ENCODE peak calls at places on chromosomes 1 and 21, in ten cellular contexts. One of them, this sample, is unnamed.
A peak's percentile ranks its signal among the peaks of the same experiment; 100 is the strongest.

GRCh38 chr1:19483261-19483660 is 2.1 kb downstream of the CAPZB start:
- DNase-seq in testis: no peak
- DNase-seq in psoas muscle: no peak
- DNase-seq in left lung: no peak
- DNase-seq in lower lobe of right lung: no peak
- DNase-seq in NT2/D1: no peak
- DNase-seq in trophoblast cell: no peak
- DNase-seq in thoracic aorta: no peak
- DNase-seq in neural progenitor cell: no peak
- DNase-seq in mesenchymal stem cell: no peak
- DNase-seq in this sample: no peak

GRCh38 chr21:33302796-33303195 is 22.0 kb upstream of the IFNAR1 start:
- DNase-seq in testis: no peak
- DNase-seq in psoas muscle: no peak
- DNase-seq in left lung: no peak
- DNase-seq in lower lobe of right lung: no peak
- DNase-seq in NT2/D1: no peak
- DNase-seq in trophoblast cell: peak; percentile 46
- DNase-seq in thoracic aorta: no peak
- DNase-seq in neural progenitor cell: no peak
- DNase-seq in mesenchymal stem cell: no peak
- DNase-seq in this sample: no peak

GRCh38 chr1:201259476-201260235 is 23.6 kb upstream of the PKP1 start:
- DNase-seq in testis: no peak
- DNase-seq in psoas muscle: no peak
- DNase-seq in left lung: no peak
- DNase-seq in lower lobe of right lung: no peak
- DNase-seq in NT2/D1: no peak
- DNase-seq in trophoblast cell: no peak
- DNase-seq in thoracic aorta: no peak
- DNase-seq in neural progenitor cell: peak; percentile 27
- DNase-seq in mesenchymal stem cell: no peak
- DNase-seq in this sample: no peak

GRCh38 chr1:2248127-2248826 is 20.2 kb downstream of the SKI start:
- DNase-seq in testis: no peak
- DNase-seq in psoas muscle: peak; percentile 19
- DNase-seq in left lung: no peak
- DNase-seq in lower lobe of right lung: peak; percentile 76
- DNase-seq in NT2/D1: peak; percentile 93
- DNase-seq in trophoblast cell: no peak
- DNase-seq in thoracic aorta: no peak
- DNase-seq in neural progenitor cell: peak; percentile 94
- DNase-seq in mesenchymal stem cell: no peak
- DNase-seq in this sample: no peak

GRCh38 chr1:211393203-211393602 is 66.6 kb downstream of the TRAF5 start:
- DNase-seq in testis: no peak
- DNase-seq in psoas muscle: no peak
- DNase-seq in left lung: no peak
- DNase-seq in lower lobe of right lung: no peak
- DNase-seq in NT2/D1: no peak
- DNase-seq in trophoblast cell: no peak
- DNase-seq in thoracic aorta: no peak
- DNase-seq in neural progenitor cell: no peak
- DNase-seq in mesenchymal stem cell: no peak
- DNase-seq in this sample: no peak

GRCh38 chr1:230274254-230274653 is 151.9 kb downstream of the PGBD5 start:
- DNase-seq in testis: no peak
- DNase-seq in psoas muscle: no peak
- DNase-seq in left lung: no peak
- DNase-seq in lower lobe of right lung: peak; percentile 39
- DNase-seq in NT2/D1: no peak
- DNase-seq in trophoblast cell: no peak
- DNase-seq in thoracic aorta: no peak
- DNase-seq in neural progenitor cell: no peak
- DNase-seq in mesenchymal stem cell: no peak
- DNase-seq in this sample: no peak

GRCh38 chr21:31103163-31103562 is 64.9 kb upstream of the KRTAP19-8 start:
- DNase-seq in testis: no peak
- DNase-seq in psoas muscle: no peak
- DNase-seq in left lung: no peak
- DNase-seq in lower lobe of right lung: no peak
- DNase-seq in NT2/D1: no peak
- DNase-seq in trophoblast cell: peak; percentile 79
- DNase-seq in thoracic aorta: no peak
- DNase-seq in neural progenitor cell: no peak
- DNase-seq in mesenchymal stem cell: no peak
- DNase-seq in this sample: no peak

GRCh38 chr1:24386241-24386640 is 27.3 kb downstream of the STPG1 start:
- DNase-seq in testis: no peak
- DNase-seq in psoas muscle: no peak
- DNase-seq in left lung: peak; percentile 54
- DNase-seq in lower lobe of right lung: no peak
- DNase-seq in NT2/D1: no peak
- DNase-seq in trophoblast cell: peak; percentile 24
- DNase-seq in thoracic aorta: no peak
- DNase-seq in neural progenitor cell: no peak
- DNase-seq in mesenchymal stem cell: no peak
- DNase-seq in this sample: no peak

GRCh38 chr1:180230416-180230790 is 339 bp downstream of the LHX4 start:
- DNase-seq in testis: no peak
- DNase-seq in psoas muscle: no peak
- DNase-seq in left lung: no peak
- DNase-seq in lower lobe of right lung: no peak
- DNase-seq in NT2/D1: no peak
- DNase-seq in trophoblast cell: no peak
- DNase-seq in thoracic aorta: no peak
- DNase-seq in neural progenitor cell: peak; percentile 65
- DNase-seq in mesenchymal stem cell: no peak
- DNase-seq in this sample: no peak

GRCh38 chr1:180232521-180233043 is 2.5 kb downstream of the LHX4 start:
- DNase-seq in testis: no peak
- DNase-seq in psoas muscle: no peak
- DNase-seq in left lung: no peak
- DNase-seq in lower lobe of right lung: no peak
- DNase-seq in NT2/D1: no peak
- DNase-seq in trophoblast cell: no peak
- DNase-seq in thoracic aorta: no peak
- DNase-seq in neural progenitor cell: no peak
- DNase-seq in mesenchymal stem cell: no peak
- DNase-seq in this sample: no peak

GRCh38 chr1:180233191-180234011 is 3.3 kb downstream of the LHX4 start:
- DNase-seq in testis: no peak
- DNase-seq in psoas muscle: no peak
- DNase-seq in left lung: no peak
- DNase-seq in lower lobe of right lung: no peak
- DNase-seq in NT2/D1: no peak
- DNase-seq in trophoblast cell: no peak
- DNase-seq in thoracic aorta: no peak
- DNase-seq in neural progenitor cell: peak; percentile 39
- DNase-seq in mesenchymal stem cell: no peak
- DNase-seq in this sample: no peak

GRCh38 chr1:180230791-180231505 is 884 bp downstream of the LHX4 start:
- DNase-seq in testis: peak; percentile 27
- DNase-seq in psoas muscle: no peak
- DNase-seq in left lung: no peak
- DNase-seq in lower lobe of right lung: no peak
- DNase-seq in NT2/D1: no peak
- DNase-seq in trophoblast cell: peak; percentile 88
- DNase-seq in thoracic aorta: no peak
- DNase-seq in neural progenitor cell: peak; percentile 88
- DNase-seq in mesenchymal stem cell: peak; percentile 65
- DNase-seq in this sample: no peak

DNA sequence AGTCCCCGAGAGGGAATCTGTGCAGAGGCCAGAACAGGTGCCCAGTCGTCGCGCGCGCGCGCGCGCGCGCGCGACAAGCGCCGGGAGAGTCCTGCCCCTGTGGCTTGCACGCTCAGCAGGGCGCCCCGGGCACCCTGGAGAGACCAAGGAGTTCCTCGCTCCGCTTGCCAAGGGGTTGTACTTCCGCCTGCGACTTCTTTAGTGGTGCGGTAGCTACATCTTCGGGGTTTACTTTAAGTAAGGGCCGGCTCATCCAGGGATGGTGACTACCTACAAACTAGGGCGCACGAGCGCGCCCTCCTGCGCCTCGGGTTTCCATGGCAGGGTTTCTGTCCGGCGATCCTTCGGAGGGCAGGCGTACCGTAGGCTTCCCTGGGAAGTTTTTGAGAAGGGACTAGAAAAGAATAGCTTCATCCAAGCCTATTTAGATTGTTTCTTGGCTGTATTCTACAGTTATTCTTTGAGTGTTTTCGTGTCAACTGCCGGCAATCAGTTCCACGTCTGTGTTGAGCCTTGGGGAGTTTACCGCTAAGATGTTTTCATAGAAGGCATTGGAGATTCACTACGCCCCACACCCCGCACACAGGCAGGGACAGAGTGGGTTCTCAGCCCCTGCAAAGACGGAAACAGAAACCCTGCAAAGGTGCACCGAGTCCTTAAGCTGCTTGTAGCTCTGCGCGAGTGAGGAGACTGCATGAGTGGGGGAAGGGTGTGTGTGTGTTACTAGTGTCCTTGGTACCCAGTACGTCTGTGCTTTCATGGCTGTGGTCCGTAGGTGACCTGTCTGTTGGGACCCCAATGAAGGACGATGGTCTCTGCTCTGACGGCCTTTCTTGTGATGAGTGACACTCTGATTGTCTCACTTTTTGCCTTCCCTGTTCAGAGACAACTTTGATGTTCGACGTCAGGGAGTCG is 1.7 kb downstream of the LHX4 start:
- DNase-seq in testis: peak; percentile 55
- DNase-seq in psoas muscle: no peak
- DNase-seq in left lung: no peak
- DNase-seq in lower lobe of right lung: no peak
- DNase-seq in NT2/D1: no peak
- DNase-seq in trophoblast cell: peak; percentile 42
- DNase-seq in thoracic aorta: no peak
- DNase-seq in neural progenitor cell: peak; percentile 82
- DNase-seq in mesenchymal stem cell: peak; percentile 53
- DNase-seq in this sample: no peak
- H3K4me1 ChIP-seq in testis: peaks cover 19% of the 10 kb centered on the region
- H3K4me1 ChIP-seq in psoas muscle: peaks cover 41% of the 10 kb centered on the region
- H3K4me1 ChIP-seq in left lung: peaks cover 21% of the 10 kb centered on the region
- H3K4me1 ChIP-seq in lower lobe of right lung: peaks cover 65% of the 10 kb centered on the region
- H3K4me1 ChIP-seq in NT2/D1: peaks cover 36% of the 10 kb centered on the region
- H3K4me1 ChIP-seq in trophoblast cell: peaks cover 14% of the 10 kb centered on the region
- H3K4me1 ChIP-seq in thoracic aorta: peaks cover 40% of the 10 kb centered on the region
- H3K4me1 ChIP-seq in neural progenitor cell: peaks cover 48% of the 10 kb centered on the region
- H3K4me1 ChIP-seq in mesenchymal stem cell: peaks cover 54% of the 10 kb centered on the region
- H3K4me1 ChIP-seq in this sample: no peaks in the 10 kb centered on the region

DNA sequence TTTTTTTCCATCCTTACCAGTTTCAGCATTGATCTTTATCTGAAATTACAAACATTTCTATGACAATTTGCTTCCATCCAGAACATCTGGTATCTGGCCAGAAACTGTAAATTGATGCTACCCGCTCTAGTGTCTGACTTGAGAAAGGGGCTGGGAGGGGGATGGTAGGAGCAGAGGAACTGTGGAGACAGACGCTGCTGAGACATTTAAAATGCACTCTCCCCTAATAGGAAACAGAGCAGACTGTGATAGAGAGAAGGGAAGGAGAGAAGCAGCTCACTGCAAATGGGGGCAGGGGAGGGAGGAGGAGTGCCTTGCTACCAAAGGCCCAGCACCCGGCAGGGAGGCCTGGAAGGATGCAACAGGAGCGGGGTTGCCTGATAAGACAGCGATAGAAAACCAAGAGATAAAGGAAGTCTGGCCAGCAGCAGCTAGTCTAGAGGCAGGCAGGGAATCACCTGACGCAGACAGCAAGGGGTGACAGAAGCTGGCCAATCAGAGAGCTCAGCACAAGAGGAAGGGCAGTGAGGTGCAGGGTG is 195.5 kb upstream of the NFIA start:
- DNase-seq in testis: no peak
- DNase-seq in psoas muscle: no peak
- DNase-seq in left lung: no peak
- DNase-seq in lower lobe of right lung: no peak
- DNase-seq in NT2/D1: peak; percentile 30
- DNase-seq in trophoblast cell: no peak
- DNase-seq in thoracic aorta: no peak
- DNase-seq in neural progenitor cell: peak; percentile 69
- DNase-seq in mesenchymal stem cell: no peak
- DNase-seq in this sample: peak; percentile 87
- H3K4me3 ChIP-seq in testis: no peak overlapping the region
- H3K4me3 ChIP-seq in psoas muscle: no peak overlapping the region
- H3K4me3 ChIP-seq in left lung: no peak overlapping the region
- H3K4me3 ChIP-seq in lower lobe of right lung: no peak overlapping the region
- H3K4me3 ChIP-seq in NT2/D1: no peak overlapping the region
- H3K4me3 ChIP-seq in trophoblast cell: no peak overlapping the region
- H3K4me3 ChIP-seq in thoracic aorta: no peak overlapping the region
- H3K4me3 ChIP-seq in neural progenitor cell: peak overlapping the region; percentile 14
- H3K4me3 ChIP-seq in mesenchymal stem cell: no peak overlapping the region
- H3K4me3 ChIP-seq in this sample: no peak overlapping the region

GRCh38 chr1:16175610-16176553 is 20.0 kb upstream of the EPHA2 start:
- DNase-seq in testis: peak; percentile 92
- DNase-seq in psoas muscle: peak; percentile 91
- DNase-seq in left lung: peak; percentile 87
- DNase-seq in lower lobe of right lung: peak; percentile 86
- DNase-seq in NT2/D1: no peak
- DNase-seq in trophoblast cell: no peak
- DNase-seq in thoracic aorta: peak; percentile 45
- DNase-seq in neural progenitor cell: peak; percentile 53
- DNase-seq in mesenchymal stem cell: peak; percentile 95
- DNase-seq in this sample: peak; percentile 71
- H3K9me3 ChIP-seq in testis: no peaks in the 10 kb centered on the region
- H3K9me3 ChIP-seq in psoas muscle: no peaks in the 10 kb centered on the region
- H3K9me3 ChIP-seq in left lung: no peaks in the 10 kb centered on the region
- H3K9me3 ChIP-seq in lower lobe of right lung: no peaks in the 10 kb centered on the region
- H3K9me3 ChIP-seq in NT2/D1: no peaks in the 10 kb centered on the region
- H3K9me3 ChIP-seq in trophoblast cell: peaks cover 4% of the 10 kb centered on the region
- H3K9me3 ChIP-seq in thoracic aorta: no peaks in the 10 kb centered on the region
- H3K9me3 ChIP-seq in neural progenitor cell: no peaks in the 10 kb centered on the region
- H3K9me3 ChIP-seq in mesenchymal stem cell: no peaks in the 10 kb centered on the region
- H3K9me3 ChIP-seq in this sample: no peaks in the 10 kb centered on the region

GRCh38 chr1:204544321-204544720 is 28.1 kb downstream of the MDM4 start:
- DNase-seq in testis: no peak
- DNase-seq in psoas muscle: no peak
- DNase-seq in left lung: no peak
- DNase-seq in lower lobe of right lung: no peak
- DNase-seq in NT2/D1: no peak
- DNase-seq in trophoblast cell: peak; percentile 33
- DNase-seq in thoracic aorta: no peak
- DNase-seq in neural progenitor cell: no peak
- DNase-seq in mesenchymal stem cell: no peak
- DNase-seq in this sample: no peak

GRCh38 chr1:204545881-204546280 is 29.7 kb downstream of the MDM4 start:
- DNase-seq in testis: no peak
- DNase-seq in psoas muscle: no peak
- DNase-seq in left lung: no peak
- DNase-seq in lower lobe of right lung: no peak
- DNase-seq in NT2/D1: no peak
- DNase-seq in trophoblast cell: no peak
- DNase-seq in thoracic aorta: no peak
- DNase-seq in neural progenitor cell: no peak
- DNase-seq in mesenchymal stem cell: no peak
- DNase-seq in this sample: no peak

GRCh38 chr1:204549313-204549712 is 33.1 kb downstream of the MDM4 start:
- DNase-seq in testis: no peak
- DNase-seq in psoas muscle: no peak
- DNase-seq in left lung: no peak
- DNase-seq in lower lobe of right lung: no peak
- DNase-seq in NT2/D1: no peak
- DNase-seq in trophoblast cell: no peak
- DNase-seq in thoracic aorta: no peak
- DNase-seq in neural progenitor cell: no peak
- DNase-seq in mesenchymal stem cell: no peak
- DNase-seq in this sample: no peak

GRCh38 chr1:204550926-204551325 is 34.7 kb downstream of the MDM4 start:
- DNase-seq in testis: no peak
- DNase-seq in psoas muscle: no peak
- DNase-seq in left lung: no peak
- DNase-seq in lower lobe of right lung: no peak
- DNase-seq in NT2/D1: no peak
- DNase-seq in trophoblast cell: no peak
- DNase-seq in thoracic aorta: no peak
- DNase-seq in neural progenitor cell: no peak
- DNase-seq in mesenchymal stem cell: no peak
- DNase-seq in this sample: no peak

DNA sequence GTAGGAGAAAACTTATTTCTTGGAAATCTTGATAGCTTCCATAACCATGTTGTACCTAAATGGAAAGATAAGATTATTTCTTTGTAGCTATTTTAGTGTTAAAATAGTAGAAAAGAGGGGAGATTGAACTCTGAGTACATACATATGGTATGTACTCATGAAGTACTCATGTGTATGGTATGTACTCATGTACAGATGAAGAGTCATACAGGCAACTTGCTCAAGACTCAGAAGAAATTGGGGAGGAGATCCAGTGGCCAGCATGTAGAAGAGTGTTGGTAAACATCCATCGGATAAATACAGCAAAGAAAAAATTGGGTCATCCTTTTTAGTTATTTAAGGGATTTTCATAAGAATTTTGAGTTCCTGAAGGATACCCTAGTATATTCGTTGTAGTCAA is 29.0 kb downstream of the MDM4 start:
- DNase-seq in testis: no peak
- DNase-seq in psoas muscle: no peak
- DNase-seq in left lung: no peak
- DNase-seq in lower lobe of right lung: no peak
- DNase-seq in NT2/D1: no peak
- DNase-seq in trophoblast cell: peak; percentile 76
- DNase-seq in thoracic aorta: no peak
- DNase-seq in neural progenitor cell: no peak
- DNase-seq in mesenchymal stem cell: peak; percentile 43
- DNase-seq in this sample: no peak
- H3K4me1 ChIP-seq in testis: peaks cover 10% of the 10 kb centered on the region
- H3K4me1 ChIP-seq in psoas muscle: no peaks in the 10 kb centered on the region
- H3K4me1 ChIP-seq in left lung: no peaks in the 10 kb centered on the region
- H3K4me1 ChIP-seq in lower lobe of right lung: no peaks in the 10 kb centered on the region
- H3K4me1 ChIP-seq in NT2/D1: no peaks in the 10 kb centered on the region
- H3K4me1 ChIP-seq in trophoblast cell: no peaks in the 10 kb centered on the region
- H3K4me1 ChIP-seq in thoracic aorta: no peaks in the 10 kb centered on the region
- H3K4me1 ChIP-seq in neural progenitor cell: no peaks in the 10 kb centered on the region
- H3K4me1 ChIP-seq in mesenchymal stem cell: peaks cover 2% of the 10 kb centered on the region
- H3K4me1 ChIP-seq in this sample: no peaks in the 10 kb centered on the region

This sample was measured in BE2C.